ENCODE peak calls at places on chromosomes 7 and 10, in four cellular contexts. T, O, A and L are unnamed samples.

GRCh38 chr7:85286449-85286848 is 99.6 kb upstream of the SEMA3D start:
- DNase-seq in T (no peak), O (no peak), A (no peak), L (no peak)

GRCh38 chr7:136405931-136406777 is 429.0 kb upstream of the MTPN start:
- DNase-seq in T (no peak), O (peak; percentile 71), A (peak; percentile 22), L (no peak)

GRCh38 chr10:27240891-27241639 is 468 bp upstream of the ACBD5 start:
- DNase-seq in T (peak; percentile 28), O (peak; percentile 7), A (no peak), L (no peak)

GRCh38 chr10:77661100-77661499 is 23.5 kb upstream of the KCNMA1 start:
- DNase-seq in T (no peak), O (no peak), A (no peak), L (no peak)

GRCh38 chr10:88456730-88457129 is 126.4 kb downstream of the RNLS start:
- DNase-seq in T (no peak), O (peak; percentile 86), A (no peak), L (no peak)

GRCh38 chr10:127919418-127920191 is 12.7 kb downstream of the PTPRE start:
- DNase-seq in T (no peak), O (peak; percentile 43), A (no peak), L (no peak)

GRCh38 chr10:114681542-114681941 is 23.5 kb upstream of the ABLIM1 start:
- DNase-seq in T (peak; percentile 20), O (no peak), A (no peak), L (no peak)

GRCh38 chr10:86520871-86521619 is 547 bp downstream of the WAPL start:
- DNase-seq in T (peak; percentile 38), O (peak; percentile 53), A (no peak), L (no peak)

GRCh38 chr7:41403291-41403690 is 299.6 kb downstream of the INHBA start:
- DNase-seq in T (no peak), O (no peak), A (no peak), L (no peak)

GRCh38 chr10:88755753-88756152 is 4.1 kb upstream of the LIPN start:
- DNase-seq in T (no peak), O (no peak), A (no peak), L (no peak)

GRCh38 chr10:5971886-5972285 is 5.5 kb downstream of the IL15RA start:
- DNase-seq in T (peak; percentile 27), O (peak; percentile 46), A (no peak), L (no peak)

GRCh38 chr10:1643161-1643910 is 94.0 kb downstream of the ADARB2 start:
- DNase-seq in T (no peak), O (no peak), A (no peak), L (no peak)

GRCh38 chr7:108263364-108263951 is 133.3 kb upstream of the LAMB4 start:
- DNase-seq in T (peak; percentile 49), O (no peak), A (no peak), L (no peak)

GRCh38 chr10:59234194-59234593 is 57.8 kb downstream of the PHYHIPL start:
- DNase-seq in T (no peak), O (no peak), A (no peak), L (no peak)

GRCh38 chr10:10914129-10914528 is 103.5 kb upstream of the CELF2 start:
- DNase-seq in T (peak; percentile 35), O (peak; percentile 82), A (no peak), L (no peak)

GRCh38 chr10:117884088-117884487 is 162.7 kb downstream of the RAB11FIP2 start:
- DNase-seq in T (no peak), O (no peak), A (no peak), L (no peak)

GRCh38 chr7:16585540-16585939 is 58.9 kb downstream of the LRRC72 start:
- DNase-seq in T (no peak), O (no peak), A (no peak), L (no peak)

GRCh38 chr7:149773446-149774236 is at the start of gene ZNF467:
- DNase-seq in T (no peak), O (peak; percentile 87), A (no peak), L (no peak)

GRCh38 chr7:114865564-114865963 is 56.3 kb upstream of the MDFIC start:
- DNase-seq in T (peak; percentile 24), O (peak; percentile 83), A (peak; percentile 18), L (peak; percentile 27)

GRCh38 chr10:17730667-17731066 is 21.3 kb upstream of the TMEM236 start:
- DNase-seq in T (peak; percentile 58), O (peak; percentile 64), A (no peak), L (no peak)

GRCh38 chr10:24966962-24967361 is 14.6 kb upstream of the PRTFDC1 start:
- DNase-seq in T (no peak), O (no peak), A (no peak), L (no peak)